ENCODE peak calls at places on chromosome 15, in four cellular contexts. D, M, Q and C are unnamed samples.
A peak's percentile ranks its signal among the peaks of the same experiment; 100 is the strongest.

GRCh38 chr15:85579957-85580694 is 199.7 kb downstream of the AKAP13 start:
- DNase-seq in D (no peak), M (peak; percentile 67), Q (no peak), C (no peak)

GRCh38 chr15:64842099-64842940 is 605 bp downstream of the PLEKHO2 start:
- DNase-seq in D (peak; percentile 23), M (peak; percentile 26), Q (no peak), C (peak; percentile 62)

GRCh38 chr15:38530113-38530512 is 34.5 kb downstream of the RASGRP1 start:
- DNase-seq in D (no peak), M (no peak), Q (no peak), C (no peak)

GRCh38 chr15:67303490-67304363 is 49.1 kb downstream of the IQCH start:
- DNase-seq in D (peak; percentile 36), M (peak; percentile 18), Q (no peak), C (peak; percentile 10)

GRCh38 chr15:97248376-97248775 is 712.1 kb upstream of the ARRDC4 start:
- DNase-seq in D (no peak), M (no peak), Q (no peak), C (no peak)

GRCh38 chr15:48059786-48060185 is 61.0 kb upstream of the SLC24A5 start:
- DNase-seq in D (no peak), M (peak; percentile 14), Q (no peak), C (no peak)

GRCh38 chr15:74156678-74157411 is 16.7 kb upstream of the ISLR start:
- DNase-seq in D (no peak), M (no peak), Q (no peak), C (no peak)

GRCh38 chr15:72609862-72610261 is 44.6 kb upstream of the GOLGA6B start:
- DNase-seq in D (no peak), M (no peak), Q (no peak), C (no peak)

GRCh38 chr15:46080018-46080417 is 445.2 kb downstream of the SQOR start:
- DNase-seq in D (no peak), M (no peak), Q (no peak), C (no peak)

GRCh38 chr15:67839358-67839928 is 402 bp downstream of the RNU6-1 start:
- DNase-seq in D (no peak), M (no peak), Q (peak; percentile 58), C (peak; percentile 73)

GRCh38 chr15:97866994-97867393 is 93.5 kb upstream of the ARRDC4 start:
- DNase-seq in D (no peak), M (no peak), Q (no peak), C (no peak)

GRCh38 chr15:66772967-66773873 is 71.2 kb downstream of the SMAD6 start:
- DNase-seq in D (no peak), M (peak; percentile 65), Q (no peak), C (peak; percentile 17)

GRCh38 chr15:72536506-72536905 is 62.4 kb downstream of the ARIH1 start:
- DNase-seq in D (no peak), M (no peak), Q (peak; percentile 14), C (no peak)

GRCh38 chr15:95857758-95858157 is 472.7 kb upstream of the NR2F2 start:
- DNase-seq in D (no peak), M (no peak), Q (no peak), C (no peak)

GRCh38 chr15:92570391-92570790 is 85.2 kb downstream of the FAM174B start:
- DNase-seq in D (no peak), M (no peak), Q (no peak), C (no peak)

GRCh38 chr15:67595572-67595971 is 53.1 kb downstream of the MAP2K5 start:
- DNase-seq in D (no peak), M (no peak), Q (no peak), C (no peak)

GRCh38 chr15:29849716-29850115 is 27.4 kb upstream of the TJP1 start:
- DNase-seq in D (no peak), M (no peak), Q (no peak), C (no peak)

GRCh38 chr15:55434989-55435825 is 26.9 kb downstream of the PIERCE2 start:
- DNase-seq in D (peak; percentile 37), M (no peak), Q (no peak), C (peak; percentile 28)

GRCh38 chr15:65766422-65767263 is 25.4 kb downstream of the DENND4A start:
- DNase-seq in D (no peak), M (no peak), Q (no peak), C (no peak)

GRCh38 chr15:63348392-63348791 is 33.3 kb downstream of the CA12 start:
- DNase-seq in D (no peak), M (peak; percentile 80), Q (no peak), C (no peak)

DNA sequence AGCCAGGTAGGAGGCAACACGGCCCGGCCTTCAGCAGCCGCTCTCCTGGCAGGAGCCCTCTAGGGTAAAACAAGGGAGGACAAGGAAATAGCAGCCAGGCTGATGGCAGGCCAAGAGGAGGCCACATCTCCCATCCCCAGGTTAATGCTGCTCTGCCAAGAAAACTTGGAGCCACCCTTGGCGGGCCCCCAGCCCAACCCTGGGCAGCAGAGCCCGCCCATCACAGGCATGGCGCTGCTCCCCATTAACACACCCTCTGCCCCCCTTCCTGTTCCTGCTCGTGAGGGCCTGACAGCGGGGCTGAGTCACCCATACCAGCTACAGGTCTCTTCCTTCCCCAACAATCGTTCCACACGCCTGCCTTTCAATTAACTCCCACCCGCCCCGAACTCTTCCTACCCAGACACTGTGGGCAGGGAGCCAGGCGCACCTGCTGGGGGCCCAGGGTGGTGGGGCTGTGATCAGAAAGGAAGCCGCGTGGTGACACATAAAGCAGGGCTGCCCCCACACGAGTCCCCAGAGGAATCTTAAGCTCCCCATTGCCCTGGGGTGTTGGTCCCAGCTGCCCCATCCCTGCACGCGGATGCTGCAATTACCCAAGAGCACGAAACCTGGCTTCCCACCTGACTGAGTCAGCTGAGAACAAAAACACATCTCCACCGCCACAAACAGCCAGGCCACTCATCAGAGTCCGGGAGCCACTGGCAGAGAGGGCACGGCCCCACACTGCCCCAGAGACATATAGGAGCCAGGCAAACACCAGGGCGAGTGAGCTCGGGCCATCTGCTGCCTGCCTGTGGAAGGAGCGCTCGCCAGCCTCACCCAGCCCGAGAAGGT is at the start of gene C15orf62:
- DNase-seq in D (peak; percentile 63), M (no peak), Q (peak; percentile 94), C (peak; percentile 54)
- H3K4me3 ChIP-seq in D (no peak within 1 kb of the TSS), M (no peak within 1 kb of the TSS), Q (peak within 1 kb of the TSS; percentile 45), C (no peak within 1 kb of the TSS)

DNA sequence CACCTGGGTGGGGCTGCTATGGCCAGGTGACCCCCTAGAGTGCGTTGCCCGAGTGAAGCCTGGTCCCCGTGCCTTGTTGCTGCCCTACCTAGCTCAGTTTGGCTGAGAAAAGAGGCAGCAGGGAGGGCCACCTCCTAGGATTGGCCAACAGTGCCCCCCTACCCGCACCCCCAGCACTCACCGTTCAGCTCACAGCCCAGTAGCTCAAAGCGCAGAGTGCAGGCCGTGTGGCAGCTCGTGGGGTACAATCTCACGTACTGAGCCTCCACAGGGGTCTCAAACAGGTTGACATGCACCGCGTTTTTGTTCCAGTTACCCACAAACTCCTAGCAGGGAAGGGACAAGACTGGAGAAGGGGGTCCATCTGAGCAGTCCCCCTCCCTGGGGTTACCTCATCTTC is 7.6 kb downstream of the MFGE8 start:
- DNase-seq in D (no peak), M (no peak), Q (no peak), C (peak; percentile 30)
- H3K36me3 ChIP-seq in D (no peaks in the 10 kb centered on the region), M (no peaks in the 10 kb centered on the region), Q (peaks cover 100% of the 10 kb centered on the region), C (peaks cover 92% of the 10 kb centered on the region)

DNA sequence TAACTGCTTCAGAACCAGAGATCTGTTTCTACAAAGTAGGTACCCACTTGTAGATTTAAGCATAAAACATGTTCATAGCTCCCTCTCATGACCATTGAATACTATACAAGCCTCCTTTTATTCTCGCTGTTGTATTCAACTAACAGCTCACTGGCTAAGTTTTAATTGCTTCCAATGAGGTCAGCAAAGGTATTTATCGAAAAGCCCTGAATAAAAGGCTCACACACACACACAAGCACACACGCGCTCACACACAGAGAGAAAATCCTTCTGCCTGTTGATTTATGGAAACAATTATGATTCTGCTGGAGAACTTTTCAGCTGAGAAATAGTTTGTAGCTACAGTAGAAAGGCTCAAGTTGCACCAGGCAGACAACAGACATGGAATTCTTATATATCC is at the start of gene FGF7:
- DNase-seq in D (no peak), M (no peak), Q (no peak), C (no peak)
- H3K4me3 ChIP-seq in D (no peak within 1 kb of the TSS), M (no peak within 1 kb of the TSS), Q (peak within 1 kb of the TSS; percentile 22), C (no peak within 1 kb of the TSS)

GRCh38 chr15:81540909-81541308 is 166.9 kb upstream of the TMC3 start:
- DNase-seq in D (no peak), M (no peak), Q (no peak), C (no peak)
- H3K36me3 ChIP-seq in D (no peaks in the 10 kb centered on the region), M (no peaks in the 10 kb centered on the region), Q (no peaks in the 10 kb centered on the region), C (no peaks in the 10 kb centered on the region)

GRCh38 chr15:42057744-42058646 is 36.4 kb downstream of the PLA2G4D start:
- DNase-seq in D (no peak), M (no peak), Q (no peak), C (no peak)
- H3K4me3 ChIP-seq in D (no peak overlapping the region), M (no peak overlapping the region), Q (no peak overlapping the region), C (no peak overlapping the region)

GRCh38 chr15:39959411-39959810 is 25.5 kb downstream of the EIF2AK4 start:
- DNase-seq in D (no peak), M (no peak), Q (no peak), C (no peak)
- H3K36me3 ChIP-seq in D (peaks cover 20% of the 10 kb centered on the region), M (peaks cover 3% of the 10 kb centered on the region), Q (peaks cover 66% of the 10 kb centered on the region), C (peaks cover 20% of the 10 kb centered on the region)

GRCh38 chr15:69941206-69941605 is 156.5 kb downstream of the TLE3 start:
- DNase-seq in D (no peak), M (no peak), Q (no peak), C (no peak)

GRCh38 chr15:69941931-69942471 is 155.7 kb downstream of the TLE3 start:
- DNase-seq in D (no peak), M (no peak), Q (no peak), C (no peak)

GRCh38 chr15:69946870-69947269 is 150.8 kb downstream of the TLE3 start:
- DNase-seq in D (no peak), M (no peak), Q (no peak), C (no peak)

GRCh38 chr15:69943637-69944036 is 154.1 kb downstream of the TLE3 start:
- DNase-seq in D (no peak), M (no peak), Q (no peak), C (no peak)

DNA sequence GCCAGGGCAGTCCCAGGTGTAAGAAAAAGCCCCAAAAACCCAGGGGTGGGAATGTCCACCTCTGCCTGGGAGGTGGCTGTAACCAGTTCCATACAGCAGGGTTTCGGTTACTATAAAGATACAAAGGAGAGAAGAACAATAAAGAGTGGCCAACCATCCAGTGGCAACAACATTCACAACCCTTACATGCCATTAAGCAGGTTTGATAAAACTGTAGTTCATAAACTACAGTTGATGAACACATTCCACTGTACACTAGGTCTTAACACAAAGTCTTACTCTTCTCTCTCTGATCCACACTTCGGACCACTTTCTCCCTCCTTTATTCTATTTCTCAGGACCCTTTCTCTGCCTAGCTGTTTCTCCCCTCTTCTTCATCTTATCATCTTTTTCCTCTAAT is 152.0 kb downstream of the TLE3 start:
- DNase-seq in D (no peak), M (no peak), Q (no peak), C (no peak)
- H3K4me3 ChIP-seq in D (no peak overlapping the region), M (no peak overlapping the region), Q (no peak overlapping the region), C (no peak overlapping the region)

GRCh38 chr15:39966521-39966920 is 32.6 kb downstream of the EIF2AK4 start:
- DNase-seq in D (no peak), M (no peak), Q (no peak), C (no peak)

GRCh38 chr15:39968273-39969001 is 34.5 kb downstream of the EIF2AK4 start:
- DNase-seq in D (no peak), M (no peak), Q (no peak), C (no peak)

GRCh38 chr15:39960411-39960810 is 26.5 kb downstream of the EIF2AK4 start:
- DNase-seq in D (no peak), M (no peak), Q (no peak), C (no peak)

GRCh38 chr15:39961051-39961450 is 27.1 kb downstream of the EIF2AK4 start:
- DNase-seq in D (no peak), M (no peak), Q (no peak), C (no peak)

GRCh38 chr15:39963806-39964205 is 29.9 kb downstream of the EIF2AK4 start:
- DNase-seq in D (no peak), M (no peak), Q (no peak), C (no peak)
- H3K36me3 ChIP-seq in D (peaks cover 22% of the 10 kb centered on the region), M (no peaks in the 10 kb centered on the region), Q (peaks cover 54% of the 10 kb centered on the region), C (peaks cover 12% of the 10 kb centered on the region)